ENCODE peak calls at places on chromosomes 7 and 10, in nine cellular contexts. One of them, this sample, is unnamed.

GRCh38 chr7:100855515-100855914 is 3.0 kb downstream of the SLC12A9 start:
- DNase-seq in activated T-cell treated with anti-CD3 and anti-CD28 coated beads for 24 hours: no peak
- DNase-seq in NCI-H526: no peak
- DNase-seq in stimulated activated effector memory CD8-positive, alpha-beta T cell treated with anti-CD3 and anti-CD28 coated beads, Interleukin-12 subunit alpha, Interleukin-12 subunit beta, amount 100 ng/mL, for 72 hours: no peak
- DNase-seq in amygdala: no peak
- DNase-seq in hypothalamus: no peak
- DNase-seq in iris pigment epithelial cell: no peak
- DNase-seq in amniotic stem cell: no peak
- DNase-seq in naive thymus-derived CD8-positive, alpha-beta T cell: no peak
- DNase-seq in this sample: no peak

GRCh38 chr10:28307267-28307666 is 4.4 kb upstream of the MPP7 start:
- DNase-seq in activated T-cell treated with anti-CD3 and anti-CD28 coated beads for 24 hours: no peak
- DNase-seq in NCI-H526: no peak
- DNase-seq in stimulated activated effector memory CD8-positive, alpha-beta T cell treated with anti-CD3 and anti-CD28 coated beads, Interleukin-12 subunit alpha, Interleukin-12 subunit beta, amount 100 ng/mL, for 72 hours: no peak
- DNase-seq in amygdala: no peak
- DNase-seq in hypothalamus: no peak
- DNase-seq in iris pigment epithelial cell: no peak
- DNase-seq in amniotic stem cell: no peak
- DNase-seq in naive thymus-derived CD8-positive, alpha-beta T cell: no peak
- DNase-seq in this sample: no peak

GRCh38 chr10:35516102-35516670 is 89.0 kb upstream of the GJD4 start:
- DNase-seq in activated T-cell treated with anti-CD3 and anti-CD28 coated beads for 24 hours: no peak
- DNase-seq in NCI-H526: no peak
- DNase-seq in stimulated activated effector memory CD8-positive, alpha-beta T cell treated with anti-CD3 and anti-CD28 coated beads, Interleukin-12 subunit alpha, Interleukin-12 subunit beta, amount 100 ng/mL, for 72 hours: no peak
- DNase-seq in amygdala: no peak
- DNase-seq in hypothalamus: no peak
- DNase-seq in iris pigment epithelial cell: peak
- DNase-seq in amniotic stem cell: no peak
- DNase-seq in naive thymus-derived CD8-positive, alpha-beta T cell: no peak
- DNase-seq in this sample: no peak

GRCh38 chr7:80054356-80054755 is 80.3 kb upstream of the GNAI1 start:
- DNase-seq in activated T-cell treated with anti-CD3 and anti-CD28 coated beads for 24 hours: no peak
- DNase-seq in NCI-H526: no peak
- DNase-seq in stimulated activated effector memory CD8-positive, alpha-beta T cell treated with anti-CD3 and anti-CD28 coated beads, Interleukin-12 subunit alpha, Interleukin-12 subunit beta, amount 100 ng/mL, for 72 hours: no peak
- DNase-seq in amygdala: no peak
- DNase-seq in hypothalamus: no peak
- DNase-seq in iris pigment epithelial cell: peak
- DNase-seq in amniotic stem cell: peak
- DNase-seq in naive thymus-derived CD8-positive, alpha-beta T cell: no peak
- DNase-seq in this sample: no peak

GRCh38 chr10:132396495-132397035 is 435 bp upstream of the PWWP2B start:
- DNase-seq in activated T-cell treated with anti-CD3 and anti-CD28 coated beads for 24 hours: peak
- DNase-seq in NCI-H526: peak
- DNase-seq in stimulated activated effector memory CD8-positive, alpha-beta T cell treated with anti-CD3 and anti-CD28 coated beads, Interleukin-12 subunit alpha, Interleukin-12 subunit beta, amount 100 ng/mL, for 72 hours: peak
- DNase-seq in amygdala: no peak
- DNase-seq in hypothalamus: no peak
- DNase-seq in iris pigment epithelial cell: no peak
- DNase-seq in amniotic stem cell: no peak
- DNase-seq in naive thymus-derived CD8-positive, alpha-beta T cell: peak
- DNase-seq in this sample: no peak

GRCh38 chr10:83012866-83013265 is 1126.4 kb upstream of the GHITM start:
- DNase-seq in activated T-cell treated with anti-CD3 and anti-CD28 coated beads for 24 hours: no peak
- DNase-seq in NCI-H526: no peak
- DNase-seq in stimulated activated effector memory CD8-positive, alpha-beta T cell treated with anti-CD3 and anti-CD28 coated beads, Interleukin-12 subunit alpha, Interleukin-12 subunit beta, amount 100 ng/mL, for 72 hours: no peak
- DNase-seq in amygdala: no peak
- DNase-seq in hypothalamus: no peak
- DNase-seq in iris pigment epithelial cell: no peak
- DNase-seq in amniotic stem cell: peak
- DNase-seq in naive thymus-derived CD8-positive, alpha-beta T cell: no peak
- DNase-seq in this sample: peak

GRCh38 chr7:158761945-158762344 is 57.3 kb upstream of the NCAPG2 start:
- DNase-seq in activated T-cell treated with anti-CD3 and anti-CD28 coated beads for 24 hours: no peak
- DNase-seq in NCI-H526: no peak
- DNase-seq in stimulated activated effector memory CD8-positive, alpha-beta T cell treated with anti-CD3 and anti-CD28 coated beads, Interleukin-12 subunit alpha, Interleukin-12 subunit beta, amount 100 ng/mL, for 72 hours: no peak
- DNase-seq in amygdala: no peak
- DNase-seq in hypothalamus: no peak
- DNase-seq in iris pigment epithelial cell: no peak
- DNase-seq in amniotic stem cell: no peak
- DNase-seq in naive thymus-derived CD8-positive, alpha-beta T cell: no peak
- DNase-seq in this sample: no peak

GRCh38 chr10:24897326-24897926 is 55.0 kb downstream of the PRTFDC1 start:
- DNase-seq in activated T-cell treated with anti-CD3 and anti-CD28 coated beads for 24 hours: no peak
- DNase-seq in NCI-H526: no peak
- DNase-seq in stimulated activated effector memory CD8-positive, alpha-beta T cell treated with anti-CD3 and anti-CD28 coated beads, Interleukin-12 subunit alpha, Interleukin-12 subunit beta, amount 100 ng/mL, for 72 hours: no peak
- DNase-seq in amygdala: no peak
- DNase-seq in hypothalamus: no peak
- DNase-seq in iris pigment epithelial cell: peak
- DNase-seq in amniotic stem cell: no peak
- DNase-seq in naive thymus-derived CD8-positive, alpha-beta T cell: no peak
- DNase-seq in this sample: no peak

GRCh38 chr10:93600861-93601773 is at the start of gene RBP4:
- DNase-seq in activated T-cell treated with anti-CD3 and anti-CD28 coated beads for 24 hours: no peak
- DNase-seq in NCI-H526: peak
- DNase-seq in stimulated activated effector memory CD8-positive, alpha-beta T cell treated with anti-CD3 and anti-CD28 coated beads, Interleukin-12 subunit alpha, Interleukin-12 subunit beta, amount 100 ng/mL, for 72 hours: no peak
- DNase-seq in amygdala: no peak
- DNase-seq in hypothalamus: no peak
- DNase-seq in iris pigment epithelial cell: peak
- DNase-seq in amniotic stem cell: no peak
- DNase-seq in naive thymus-derived CD8-positive, alpha-beta T cell: no peak
- DNase-seq in this sample: no peak

GRCh38 chr7:157593541-157593940 is 256.7 kb downstream of the DNAJB6 start:
- DNase-seq in activated T-cell treated with anti-CD3 and anti-CD28 coated beads for 24 hours: no peak
- DNase-seq in NCI-H526: no peak
- DNase-seq in stimulated activated effector memory CD8-positive, alpha-beta T cell treated with anti-CD3 and anti-CD28 coated beads, Interleukin-12 subunit alpha, Interleukin-12 subunit beta, amount 100 ng/mL, for 72 hours: no peak
- DNase-seq in amygdala: no peak
- DNase-seq in hypothalamus: no peak
- DNase-seq in iris pigment epithelial cell: no peak
- DNase-seq in amniotic stem cell: no peak
- DNase-seq in naive thymus-derived CD8-positive, alpha-beta T cell: no peak
- DNase-seq in this sample: no peak

GRCh38 chr10:43076311-43076875 is 476 bp upstream of the RET start:
- DNase-seq in activated T-cell treated with anti-CD3 and anti-CD28 coated beads for 24 hours: no peak
- DNase-seq in NCI-H526: no peak
- DNase-seq in stimulated activated effector memory CD8-positive, alpha-beta T cell treated with anti-CD3 and anti-CD28 coated beads, Interleukin-12 subunit alpha, Interleukin-12 subunit beta, amount 100 ng/mL, for 72 hours: no peak
- DNase-seq in amygdala: no peak
- DNase-seq in hypothalamus: no peak
- DNase-seq in iris pigment epithelial cell: peak
- DNase-seq in amniotic stem cell: no peak
- DNase-seq in naive thymus-derived CD8-positive, alpha-beta T cell: no peak
- DNase-seq in this sample: no peak

GRCh38 chr10:91105269-91105668 is 115.2 kb upstream of the PCGF5 start:
- DNase-seq in activated T-cell treated with anti-CD3 and anti-CD28 coated beads for 24 hours: no peak
- DNase-seq in NCI-H526: no peak
- DNase-seq in stimulated activated effector memory CD8-positive, alpha-beta T cell treated with anti-CD3 and anti-CD28 coated beads, Interleukin-12 subunit alpha, Interleukin-12 subunit beta, amount 100 ng/mL, for 72 hours: no peak
- DNase-seq in amygdala: no peak
- DNase-seq in hypothalamus: no peak
- DNase-seq in iris pigment epithelial cell: no peak
- DNase-seq in amniotic stem cell: no peak
- DNase-seq in naive thymus-derived CD8-positive, alpha-beta T cell: no peak
- DNase-seq in this sample: no peak

GRCh38 chr7:30472081-30472770 is 6.4 kb downstream of the NOD1 start:
- DNase-seq in activated T-cell treated with anti-CD3 and anti-CD28 coated beads for 24 hours: no peak
- DNase-seq in NCI-H526: no peak
- DNase-seq in stimulated activated effector memory CD8-positive, alpha-beta T cell treated with anti-CD3 and anti-CD28 coated beads, Interleukin-12 subunit alpha, Interleukin-12 subunit beta, amount 100 ng/mL, for 72 hours: no peak
- DNase-seq in amygdala: no peak
- DNase-seq in hypothalamus: no peak
- DNase-seq in iris pigment epithelial cell: peak
- DNase-seq in amniotic stem cell: no peak
- DNase-seq in naive thymus-derived CD8-positive, alpha-beta T cell: no peak
- DNase-seq in this sample: no peak

GRCh38 chr7:69739182-69739581 is 140.9 kb downstream of the AUTS2 start:
- DNase-seq in activated T-cell treated with anti-CD3 and anti-CD28 coated beads for 24 hours: peak
- DNase-seq in NCI-H526: no peak
- DNase-seq in stimulated activated effector memory CD8-positive, alpha-beta T cell treated with anti-CD3 and anti-CD28 coated beads, Interleukin-12 subunit alpha, Interleukin-12 subunit beta, amount 100 ng/mL, for 72 hours: peak
- DNase-seq in amygdala: no peak
- DNase-seq in hypothalamus: no peak
- DNase-seq in iris pigment epithelial cell: no peak
- DNase-seq in amniotic stem cell: no peak
- DNase-seq in naive thymus-derived CD8-positive, alpha-beta T cell: no peak
- DNase-seq in this sample: no peak

GRCh38 chr10:128130051-128130450 is 3.8 kb upstream of the MKI67 start:
- DNase-seq in activated T-cell treated with anti-CD3 and anti-CD28 coated beads for 24 hours: no peak
- DNase-seq in NCI-H526: no peak
- DNase-seq in stimulated activated effector memory CD8-positive, alpha-beta T cell treated with anti-CD3 and anti-CD28 coated beads, Interleukin-12 subunit alpha, Interleukin-12 subunit beta, amount 100 ng/mL, for 72 hours: no peak
- DNase-seq in amygdala: no peak
- DNase-seq in hypothalamus: no peak
- DNase-seq in iris pigment epithelial cell: peak
- DNase-seq in amniotic stem cell: no peak
- DNase-seq in naive thymus-derived CD8-positive, alpha-beta T cell: no peak
- DNase-seq in this sample: peak

GRCh38 chr10:126921974-126922525 is 16.8 kb downstream of the DOCK1 start:
- DNase-seq in activated T-cell treated with anti-CD3 and anti-CD28 coated beads for 24 hours: no peak
- DNase-seq in NCI-H526: no peak
- DNase-seq in stimulated activated effector memory CD8-positive, alpha-beta T cell treated with anti-CD3 and anti-CD28 coated beads, Interleukin-12 subunit alpha, Interleukin-12 subunit beta, amount 100 ng/mL, for 72 hours: no peak
- DNase-seq in amygdala: no peak
- DNase-seq in hypothalamus: no peak
- DNase-seq in iris pigment epithelial cell: peak
- DNase-seq in amniotic stem cell: no peak
- DNase-seq in naive thymus-derived CD8-positive, alpha-beta T cell: no peak
- DNase-seq in this sample: peak

GRCh38 chr10:132714906-132715790 is 70.8 kb downstream of the NKX6-2 start:
- DNase-seq in activated T-cell treated with anti-CD3 and anti-CD28 coated beads for 24 hours: no peak
- DNase-seq in NCI-H526: no peak
- DNase-seq in stimulated activated effector memory CD8-positive, alpha-beta T cell treated with anti-CD3 and anti-CD28 coated beads, Interleukin-12 subunit alpha, Interleukin-12 subunit beta, amount 100 ng/mL, for 72 hours: no peak
- DNase-seq in amygdala: no peak
- DNase-seq in hypothalamus: no peak
- DNase-seq in iris pigment epithelial cell: no peak
- DNase-seq in amniotic stem cell: no peak
- DNase-seq in naive thymus-derived CD8-positive, alpha-beta T cell: no peak
- DNase-seq in this sample: no peak

GRCh38 chr7:121394709-121395140 is 1.4 kb downstream of the FAM3C start:
- DNase-seq in activated T-cell treated with anti-CD3 and anti-CD28 coated beads for 24 hours: no peak
- DNase-seq in NCI-H526: no peak
- DNase-seq in stimulated activated effector memory CD8-positive, alpha-beta T cell treated with anti-CD3 and anti-CD28 coated beads, Interleukin-12 subunit alpha, Interleukin-12 subunit beta, amount 100 ng/mL, for 72 hours: no peak
- DNase-seq in amygdala: no peak
- DNase-seq in hypothalamus: no peak
- DNase-seq in iris pigment epithelial cell: peak
- DNase-seq in amniotic stem cell: no peak
- DNase-seq in naive thymus-derived CD8-positive, alpha-beta T cell: no peak
- DNase-seq in this sample: no peak

GRCh38 chr10:79219276-79219957 is 127.9 kb upstream of the PPIF start:
- DNase-seq in activated T-cell treated with anti-CD3 and anti-CD28 coated beads for 24 hours: no peak
- DNase-seq in NCI-H526: no peak
- DNase-seq in stimulated activated effector memory CD8-positive, alpha-beta T cell treated with anti-CD3 and anti-CD28 coated beads, Interleukin-12 subunit alpha, Interleukin-12 subunit beta, amount 100 ng/mL, for 72 hours: no peak
- DNase-seq in amygdala: no peak
- DNase-seq in hypothalamus: no peak
- DNase-seq in iris pigment epithelial cell: no peak
- DNase-seq in amniotic stem cell: no peak
- DNase-seq in naive thymus-derived CD8-positive, alpha-beta T cell: no peak
- DNase-seq in this sample: no peak

GRCh38 chr7:108805808-108806397 is 236.2 kb downstream of the DNAJB9 start:
- DNase-seq in activated T-cell treated with anti-CD3 and anti-CD28 coated beads for 24 hours: no peak
- DNase-seq in NCI-H526: peak
- DNase-seq in stimulated activated effector memory CD8-positive, alpha-beta T cell treated with anti-CD3 and anti-CD28 coated beads, Interleukin-12 subunit alpha, Interleukin-12 subunit beta, amount 100 ng/mL, for 72 hours: no peak
- DNase-seq in amygdala: no peak
- DNase-seq in hypothalamus: no peak
- DNase-seq in iris pigment epithelial cell: peak
- DNase-seq in amniotic stem cell: no peak
- DNase-seq in naive thymus-derived CD8-positive, alpha-beta T cell: no peak
- DNase-seq in this sample: no peak